ENCODE peak calls at places on chromosomes 13 and 19, in nine cellular contexts. Z, C, T, V, O, Y, A, S and I are unnamed samples.

GRCh38 chr19:13181747-13182388 is 31.7 kb downstream of the IER2 start:
- DNase-seq in Y (peak), O (no peak), C (peak), S (no peak), Z (peak), V (no peak), T (no peak), A (peak), I (peak)

GRCh38 chr13:74444161-74444571 is 310.0 kb upstream of the KLF12 start:
- DNase-seq in A (no peak), O (no peak), T (no peak), V (no peak), C (no peak), S (no peak), Y (no peak), Z (no peak), I (no peak)

GRCh38 chr19:49338691-49339363 is 3.6 kb downstream of the CD37 start:
- DNase-seq in Y (peak), V (no peak), C (no peak), A (peak), T (no peak), Z (peak), S (no peak), O (peak), I (peak)

GRCh38 chr19:3784607-3785463 is 1.3 kb downstream of the MATK start:
- DNase-seq in Y (no peak), O (no peak), A (no peak), C (no peak), Z (no peak), T (no peak), V (no peak), S (no peak), I (no peak)

GRCh38 chr19:44653977-44654784 is 10.5 kb downstream of the PVR start:
- DNase-seq in Y (peak), O (no peak), A (peak), T (peak), S (no peak), V (no peak), C (peak), Z (peak), I (peak)

GRCh38 chr13:98959775-98960325 is 18.0 kb downstream of the DOCK9 start:
- DNase-seq in V (no peak), T (no peak), S (peak), Y (no peak), C (no peak), O (no peak), Z (no peak), A (no peak), I (no peak)

GRCh38 chr19:16867211-16867610 is 21.6 kb upstream of the F2RL3 start:
- DNase-seq in O (no peak), S (no peak), C (no peak), T (no peak), V (no peak), Z (no peak), A (no peak), Y (no peak), I (no peak)

GRCh38 chr13:73429691-73430090 is 370.9 kb downstream of the KLF5 start:
- DNase-seq in Y (no peak), O (no peak), T (no peak), S (no peak), A (no peak), C (no peak), Z (no peak), V (no peak), I (no peak)

GRCh38 chr13:36848228-36848982 is 29.4 kb downstream of the RFXAP start:
- DNase-seq in T (no peak), O (peak), V (no peak), Z (no peak), C (no peak), S (no peak), A (no peak), Y (no peak), I (no peak)

GRCh38 chr13:63636231-63636993 is 2220.8 kb upstream of the PCDH20 start:
- DNase-seq in A (no peak), S (no peak), Y (no peak), C (no peak), V (no peak), O (no peak), Z (no peak), T (no peak), I (no peak)

GRCh38 chr13:114319441-114319871 is 5.2 kb downstream of the CHAMP1 start:
- DNase-seq in O (no peak), V (peak), Y (no peak), A (no peak), Z (no peak), S (no peak), C (no peak), T (no peak), I (no peak)

GRCh38 chr19:49687566-49688316 is 1.7 kb upstream of the ADM5 start:
- DNase-seq in O (no peak), T (no peak), Z (no peak), S (no peak), Y (no peak), A (no peak), C (no peak), V (no peak), I (no peak)

GRCh38 chr13:101521371-101521770 is 68.9 kb downstream of the ITGBL1 start:
- DNase-seq in Z (no peak), C (no peak), A (no peak), S (no peak), O (no peak), Y (no peak), T (no peak), V (no peak), I (no peak)